ENCODE peak calls at places on chromosomes 7 and 10, in four cellular contexts. N is keratinocyte; K is GM13976; F is CD4-positive, alpha-beta T cell. T is an unnamed sample.

GRCh38 chr7:4416436-4417092 is 265.5 kb upstream of the FOXK1 start:
- DNase-seq in N (no peak), K (no peak), F (no peak), T (no peak)

GRCh38 chr7:781228-781864 is 50.9 kb upstream of the SUN1 start:
- DNase-seq in N (no peak), K (peak), F (no peak), T (no peak)

GRCh38 chr7:14596421-14596820 is 306.1 kb downstream of the DGKB start:
- DNase-seq in N (no peak), K (no peak), F (no peak), T (no peak)

GRCh38 chr7:66301737-66302136 is 96.6 kb downstream of the TPST1 start:
- DNase-seq in N (no peak), K (no peak), F (no peak), T (no peak)

GRCh38 chr7:33757563-33758165 is 147.7 kb upstream of the BMPER start:
- DNase-seq in N (no peak), K (peak), F (no peak), T (no peak)

GRCh38 chr7:55534916-55535636 is 37.2 kb downstream of the VOPP1 start:
- DNase-seq in N (no peak), K (peak), F (no peak), T (no peak)

GRCh38 chr7:22318376-22318775 is 38.6 kb downstream of the RAPGEF5 start:
- DNase-seq in N (no peak), K (no peak), F (no peak), T (no peak)

GRCh38 chr7:129553861-129554530 is 51.7 kb downstream of the SMKR1 start:
- DNase-seq in N (no peak), K (no peak), F (peak), T (no peak)

GRCh38 chr7:71574153-71574894 is 442.4 kb downstream of the GALNT17 start:
- DNase-seq in N (no peak), K (no peak), F (no peak), T (no peak)

GRCh38 chr7:135798104-135798503 is 49.5 kb upstream of the FAM180A start:
- DNase-seq in N (no peak), K (no peak), F (no peak), T (no peak)

GRCh38 chr10:1241322-1241890 is 185.2 kb downstream of the WDR37 start:
- DNase-seq in N (no peak), K (no peak), F (no peak), T (no peak)

GRCh38 chr10:124478517-124478916 is 16.9 kb downstream of the LHPP start:
- DNase-seq in N (no peak), K (no peak), F (no peak), T (no peak)

GRCh38 chr10:8544057-8544380 is 489.5 kb downstream of the GATA3 start:
- DNase-seq in N (no peak), K (no peak), F (no peak), T (no peak)

GRCh38 chr7:134293029-134293740 is 23.5 kb downstream of the SLC35B4 start:
- DNase-seq in N (no peak), K (peak), F (no peak), T (no peak)

GRCh38 chr10:1712944-1713671 is 24.2 kb downstream of the ADARB2 start:
- DNase-seq in N (no peak), K (no peak), F (no peak), T (no peak)

GRCh38 chr10:97361050-97361901 is 26.7 kb upstream of the FRAT2 start:
- DNase-seq in N (no peak), K (no peak), F (no peak), T (no peak)

GRCh38 chr7:155770186-155770585 is 42.1 kb downstream of the SHH start:
- DNase-seq in N (no peak), K (no peak), F (no peak), T (no peak)

GRCh38 chr10:92490387-92490786 is 83.5 kb downstream of the IDE start:
- DNase-seq in N (peak), K (no peak), F (no peak), T (no peak)

GRCh38 chr10:71145352-71145945 is 66.9 kb upstream of the UNC5B start:
- DNase-seq in N (no peak), K (no peak), F (no peak), T (no peak)

GRCh38 chr10:86261470-86261869 is 105.1 kb downstream of the GRID1 start:
- DNase-seq in N (no peak), K (no peak), F (no peak), T (no peak)

GRCh38 chr10:78972160-78972946 is 96.4 kb upstream of the ZMIZ1 start:
- DNase-seq in N (no peak), K (no peak), F (no peak), T (no peak)

GRCh38 chr7:50864694-50865093 is 82.0 kb upstream of the GRB10 start:
- DNase-seq in N (no peak), K (no peak), F (no peak), T (no peak)

GRCh38 chr7:20791523-20791879 is 4.8 kb upstream of the SP8 start:
- DNase-seq in N (no peak), K (no peak), F (no peak), T (no peak)

GRCh38 chr7:101671783-101672356 is 42.8 kb upstream of the MYL10 start:
- DNase-seq in N (no peak), K (no peak), F (no peak), T (no peak)

GRCh38 chr10:12484945-12485805 is 135.8 kb downstream of the CAMK1D start:
- DNase-seq in N (no peak), K (peak), F (peak), T (no peak)

GRCh38 chr7:158684329-158684728 is 20.3 kb downstream of the NCAPG2 start:
- DNase-seq in N (no peak), K (no peak), F (no peak), T (no peak)

GRCh38 chr7:133705596-133705995 is 421.5 kb upstream of the LRGUK start:
- DNase-seq in N (peak), K (no peak), F (no peak), T (no peak)

GRCh38 chr10:51937313-51937712 is 237.9 kb upstream of the CSTF2T start:
- DNase-seq in N (no peak), K (no peak), F (no peak), T (no peak)

GRCh38 chr10:96025566-96025965 is 17.8 kb upstream of the CCNJ start:
- DNase-seq in N (no peak), K (no peak), F (no peak), T (no peak)

GRCh38 chr7:47525066-47525623 is 56.8 kb downstream of the TNS3 start:
- DNase-seq in N (no peak), K (no peak), F (no peak), T (no peak)

GRCh38 chr10:3790858-3791257 is 5.8 kb upstream of the KLF6 start:
- DNase-seq in N (no peak), K (no peak), F (no peak), T (no peak)

GRCh38 chr10:59830601-59831259 is 75.6 kb downstream of the CCDC6 start:
- DNase-seq in N (no peak), K (no peak), F (no peak), T (no peak)

T was measured in effector CD8-positive, alpha-beta T cell.